ENCODE peak calls at places on chromosomes 5 and 9, in four cellular contexts. J is GM23248, C is hepatocyte, V is PC-3. A is an unnamed sample. For H4K20me1, the result is how much of the 10 kb centered on the place peaks cover.

GRCh38 chr5:139277171-139277570 is 16.4 kb upstream of the MATR3 start:
- DNase-seq in J (no peak), C (no peak), V (no peak), A (no peak)

GRCh38 chr5:68343421-68343826 is 127.9 kb downstream of the PIK3R1 start:
- DNase-seq in J (peak), C (peak), V (peak), A (no peak)

GRCh38 chr9:109417054-109417453 is 81.1 kb downstream of the PTPN3 start:
- DNase-seq in J (no peak), C (no peak), V (no peak), A (no peak)

GRCh38 chr5:143205386-143205785 is 198.1 kb downstream of the NR3C1 start:
- DNase-seq in J (peak), C (no peak), V (peak), A (no peak)

GRCh38 chr9:135924628-135925338 is 17.4 kb upstream of the CAMSAP1 start:
- DNase-seq in J (no peak), C (no peak), V (no peak), A (peak)

GRCh38 chr5:160280384-160281090 is 31.8 kb downstream of the CCNJL start:
- DNase-seq in J (no peak), C (no peak), V (no peak), A (no peak)

GRCh38 chr5:17838506-17838905 is 204.2 kb downstream of the TAF11L14 start:
- DNase-seq in J (no peak), C (peak), V (peak), A (no peak)

GRCh38 chr5:172816887-172817418 is 17.1 kb upstream of the ERGIC1 start:
- DNase-seq in J (peak), C (no peak), V (peak), A (no peak)

GRCh38 chr5:60652206-60652605 is 47.8 kb downstream of the DEPDC1B start:
- DNase-seq in J (peak), C (no peak), V (peak), A (no peak)

GRCh38 chr9:36426945-36427344 is 26.9 kb upstream of the RNF38 start:
- DNase-seq in J (no peak), C (no peak), V (no peak), A (no peak)

GRCh38 chr5:76402880-76403712 is at the start of gene IQGAP2:
- DNase-seq in J (peak), C (peak), V (peak), A (peak)

GRCh38 chr9:135229701-135230385 is 142.4 kb downstream of the OLFM1 start:
- DNase-seq in J (no peak), C (no peak), V (no peak), A (no peak)

GRCh38 chr5:131413605-131414559 is 150.0 kb downstream of the CDC42SE2 start:
- DNase-seq in J (no peak), C (no peak), V (no peak), A (no peak)

GRCh38 chr9:134811673-134812668 is 68.6 kb upstream of the FCN2 start:
- DNase-seq in J (peak), C (peak), V (no peak), A (no peak)

GRCh38 chr5:99005506-99005905 is 76.7 kb upstream of the CHD1 start:
- DNase-seq in J (no peak), C (no peak), V (no peak), A (no peak)

GRCh38 chr5:138843789-138844461 is 31.2 kb downstream of the LRRTM2 start:
- DNase-seq in J (peak), C (no peak), V (no peak), A (no peak)

GRCh38 chr9:110994771-110995241 is 43.5 kb downstream of the LPAR1 start:
- DNase-seq in J (peak), C (no peak), V (no peak), A (no peak)

GRCh38 chr5:14240366-14240765 is 97.2 kb downstream of the TRIO start:
- DNase-seq in J (peak), C (no peak), V (no peak), A (no peak)

GRCh38 chr5:14244721-14245518 is 101.8 kb downstream of the TRIO start:
- DNase-seq in J (no peak), C (no peak), V (no peak), A (no peak)

GRCh38 chr5:14243768-14244167 is 100.6 kb downstream of the TRIO start:
- DNase-seq in J (peak), C (no peak), V (no peak), A (no peak)

GRCh38 chr5:14242447-14242846 is 99.3 kb downstream of the TRIO start:
- DNase-seq in J (no peak), C (no peak), V (no peak), A (no peak)

GRCh38 chr5:14242871-14243383 is 99.8 kb downstream of the TRIO start:
- DNase-seq in J (no peak), C (no peak), V (no peak), A (no peak)
- H4K20me1 ChIP-seq in J (under half), C (half or more), V (half or more), A (under half)

GRCh38 chr5:168481330-168481788 is 4.9 kb upstream of the RARS1 start:
- DNase-seq in J (no peak), C (no peak), V (no peak), A (peak)
- TF ChIP-seq EZH2phosphoT487 in J (no peak), C (no peak), V (no peak), A (no peak)

GRCh38 chr5:150502106-150502505 is 5.8 kb upstream of the NDST1 start:
- DNase-seq in J (peak), C (no peak), V (no peak), A (no peak)

GRCh38 chr5:150502847-150503246 is 5.1 kb upstream of the NDST1 start:
- DNase-seq in J (no peak), C (no peak), V (no peak), A (no peak)

GRCh38 chr5:150503977-150504620 is 3.8 kb upstream of the NDST1 start:
- DNase-seq in J (peak), C (no peak), V (no peak), A (no peak)

GRCh38 chr5:150505041-150505511 is 2.9 kb upstream of the NDST1 start:
- DNase-seq in J (peak), C (no peak), V (no peak), A (no peak)

GRCh38 chr5:150503386-150503785 is 4.5 kb upstream of the NDST1 start:
- DNase-seq in J (no peak), C (no peak), V (no peak), A (no peak)
- H4K20me1 ChIP-seq in J (under half), C (half or more), V (under half), A (under half)

DNA sequence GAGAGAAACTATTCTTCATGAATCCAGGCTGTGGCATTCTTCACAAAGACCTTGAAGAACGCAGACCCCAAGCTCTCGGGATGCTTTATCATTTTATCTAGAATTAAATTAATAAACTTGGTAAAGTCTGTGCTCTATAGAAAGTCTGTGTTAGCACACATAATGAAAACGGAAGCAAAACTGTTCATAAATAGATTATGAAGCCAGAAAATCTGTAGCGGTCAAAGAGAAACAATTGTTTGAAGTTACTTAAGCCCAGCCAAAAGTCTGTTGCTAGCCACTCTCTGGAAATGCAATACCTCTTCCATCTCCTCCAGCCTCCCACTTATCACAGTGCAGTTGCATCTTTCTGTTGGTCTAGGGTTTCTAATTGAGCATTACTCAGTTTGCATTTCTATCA is 375.9 kb downstream of the KIF4B start:
- DNase-seq in J (no peak), C (no peak), V (no peak), A (no peak)
- TF ChIP-seq EZH2phosphoT487 in J (no peak), C (no peak), V (no peak), A (no peak)

GRCh38 chr9:129633207-129633606 is 7.2 kb downstream of the NTMT1 start:
- DNase-seq in J (no peak), C (no peak), V (no peak), A (no peak)
- H4K20me1 ChIP-seq in J (under half), C (half or more), V (under half), A (under half)

DNA sequence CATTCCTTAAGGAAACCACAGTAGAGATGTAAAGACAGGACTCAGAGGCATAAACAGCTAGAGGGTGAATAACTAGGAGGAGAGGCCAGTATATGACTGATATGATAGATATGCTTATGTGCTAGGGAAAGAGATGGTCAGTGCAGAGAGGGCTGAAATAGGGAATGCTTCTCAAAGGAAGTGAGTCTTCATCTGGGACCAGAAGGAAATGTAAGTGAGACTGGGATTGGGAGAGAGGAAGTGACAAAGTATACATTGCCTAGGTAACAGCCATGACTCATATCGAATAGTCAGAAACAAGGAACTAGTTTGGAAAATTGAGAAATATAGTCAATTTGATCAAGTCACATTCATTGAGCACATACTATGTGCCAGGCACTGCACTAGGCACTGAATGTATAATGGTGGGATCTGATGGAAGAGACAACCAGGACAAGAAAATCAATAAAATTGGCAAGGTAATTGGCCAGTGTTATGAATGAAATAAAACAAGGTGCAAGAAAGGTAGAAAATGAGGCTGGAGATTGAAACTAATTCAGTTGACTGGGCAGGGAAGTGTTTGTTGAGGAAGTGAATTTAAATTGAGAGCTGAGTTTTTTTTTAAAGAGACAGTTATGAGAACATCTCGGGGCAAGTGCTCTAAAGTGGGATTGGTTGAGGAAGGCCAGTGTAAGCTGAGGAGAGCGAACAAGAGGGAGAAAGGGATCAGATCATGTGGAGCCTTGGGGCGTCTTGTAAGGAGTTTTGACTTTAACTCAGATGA is 4.3 kb downstream of the ERAP2 start:
- DNase-seq in J (peak), C (no peak), V (peak), A (no peak)
- TF ChIP-seq EZH2phosphoT487 in J (no peak), C (no peak), V (no peak), A (no peak)

A was measured in OCI-LY7.